ENCODE peak calls at places on chromosomes 12 and 14, in eight cellular contexts. H is stimulated activated CD4-positive, alpha-beta T cell treated with anti-CD3 and anti-CD28 coated beads, Interleukin-12 subunit alpha, Interleukin-12 subunit beta, amount 100 ng/mL, for 48 hours; A is body of pancreas; R is memory B cell; M is NCI-H2081; I is cardiac muscle cell; O is cardiac fibroblast; W is NAMALWA. V is an unnamed sample.

GRCh38 chr12:49208661-49209060 is 19.8 kb upstream of the TUBA1A start:
- DNase-seq in H (no peak), A (no peak), R (no peak), M (no peak), I (no peak), O (no peak), W (no peak), V (no peak)

GRCh38 chr12:96131230-96131788 is 62.9 kb upstream of the ELK3 start:
- DNase-seq in H (no peak), A (no peak), R (no peak), M (no peak), I (no peak), O (no peak), W (no peak), V (no peak)

GRCh38 chr14:36212987-36213386 is 36.5 kb upstream of the PTCSC3 start:
- DNase-seq in H (no peak), A (no peak), R (no peak), M (no peak), I (no peak), O (no peak), W (no peak), V (no peak)

GRCh38 chr14:92549853-92550244 is 36.3 kb downstream of the RIN3 start:
- DNase-seq in H (no peak), A (peak), R (no peak), M (no peak), I (peak), O (no peak), W (no peak), V (no peak)

GRCh38 chr12:63276537-63277365 is 125.8 kb upstream of the AVPR1A start:
- DNase-seq in H (no peak), A (peak), R (no peak), M (peak), I (peak), O (peak), W (peak), V (no peak)

GRCh38 chr12:89882051-89882450 is 173.4 kb upstream of the ATP2B1 start:
- DNase-seq in H (no peak), A (no peak), R (no peak), M (no peak), I (peak), O (peak), W (peak), V (no peak)

GRCh38 chr12:67650528-67651379 is 2.2 kb downstream of the DYRK2 start:
- DNase-seq in H (no peak), A (peak), R (no peak), M (no peak), I (no peak), O (no peak), W (peak), V (no peak)

GRCh38 chr14:98775892-98776291 is 496.1 kb downstream of the BCL11B start:
- DNase-seq in H (no peak), A (no peak), R (no peak), M (no peak), I (no peak), O (no peak), W (no peak), V (no peak)

GRCh38 chr12:26052652-26053051 is 72.2 kb downstream of the BHLHE41 start:
- DNase-seq in H (no peak), A (no peak), R (no peak), M (no peak), I (no peak), O (peak), W (no peak), V (no peak)

GRCh38 chr14:69842671-69843407 is 36.4 kb upstream of the SMOC1 start:
- DNase-seq in H (no peak), A (no peak), R (no peak), M (peak), I (no peak), O (no peak), W (no peak), V (no peak)